ENCODE peak calls at places on chromosomes 1 and 21, in eight cellular contexts. One of them, this sample, is unnamed.

GRCh38 chr1:177898377-177898648 is 71.5 kb downstream of the SEC16B start:
- DNase-seq in aorta: no peak
- DNase-seq in stimulated activated CD8-positive, alpha-beta memory T cell treated with anti-CD3 and anti-CD28 coated beads, Interleukin-15, amount 100 ng/mL, for 4 hours: no peak
- DNase-seq in Ammon's horn: no peak
- DNase-seq in cardiac fibroblast: no peak
- DNase-seq in progenitor cell of endocrine pancreas: no peak
- DNase-seq in NCI-H1436 treated with DMSO at 0.1 percent for 48 hours: no peak
- DNase-seq in AG08395: no peak
- DNase-seq in this sample: peak

GRCh38 chr1:50110084-50110615 is 1.4 kb downstream of the ELAVL4 start:
- DNase-seq in aorta: no peak
- DNase-seq in stimulated activated CD8-positive, alpha-beta memory T cell treated with anti-CD3 and anti-CD28 coated beads, Interleukin-15, amount 100 ng/mL, for 4 hours: no peak
- DNase-seq in Ammon's horn: peak
- DNase-seq in cardiac fibroblast: no peak
- DNase-seq in progenitor cell of endocrine pancreas: no peak
- DNase-seq in NCI-H1436 treated with DMSO at 0.1 percent for 48 hours: no peak
- DNase-seq in AG08395: no peak
- DNase-seq in this sample: no peak

GRCh38 chr1:173161510-173162221 is 45.5 kb downstream of the TNFSF4 start:
- DNase-seq in aorta: no peak
- DNase-seq in stimulated activated CD8-positive, alpha-beta memory T cell treated with anti-CD3 and anti-CD28 coated beads, Interleukin-15, amount 100 ng/mL, for 4 hours: no peak
- DNase-seq in Ammon's horn: no peak
- DNase-seq in cardiac fibroblast: peak
- DNase-seq in progenitor cell of endocrine pancreas: no peak
- DNase-seq in NCI-H1436 treated with DMSO at 0.1 percent for 48 hours: no peak
- DNase-seq in AG08395: no peak
- DNase-seq in this sample: no peak

GRCh38 chr1:208868554-208868953 is 624.4 kb upstream of the PLXNA2 start:
- DNase-seq in aorta: no peak
- DNase-seq in stimulated activated CD8-positive, alpha-beta memory T cell treated with anti-CD3 and anti-CD28 coated beads, Interleukin-15, amount 100 ng/mL, for 4 hours: no peak
- DNase-seq in Ammon's horn: no peak
- DNase-seq in cardiac fibroblast: peak
- DNase-seq in progenitor cell of endocrine pancreas: no peak
- DNase-seq in NCI-H1436 treated with DMSO at 0.1 percent for 48 hours: no peak
- DNase-seq in AG08395: peak
- DNase-seq in this sample: no peak

GRCh38 chr21:29300547-29301138 is 1.9 kb downstream of the BACH1 start:
- DNase-seq in aorta: no peak
- DNase-seq in stimulated activated CD8-positive, alpha-beta memory T cell treated with anti-CD3 and anti-CD28 coated beads, Interleukin-15, amount 100 ng/mL, for 4 hours: no peak
- DNase-seq in Ammon's horn: no peak
- DNase-seq in cardiac fibroblast: peak
- DNase-seq in progenitor cell of endocrine pancreas: no peak
- DNase-seq in NCI-H1436 treated with DMSO at 0.1 percent for 48 hours: no peak
- DNase-seq in AG08395: no peak
- DNase-seq in this sample: no peak

GRCh38 chr1:119815361-119815760 is 4.1 kb upstream of the REG4 start:
- DNase-seq in aorta: no peak
- DNase-seq in stimulated activated CD8-positive, alpha-beta memory T cell treated with anti-CD3 and anti-CD28 coated beads, Interleukin-15, amount 100 ng/mL, for 4 hours: no peak
- DNase-seq in Ammon's horn: no peak
- DNase-seq in cardiac fibroblast: no peak
- DNase-seq in progenitor cell of endocrine pancreas: no peak
- DNase-seq in NCI-H1436 treated with DMSO at 0.1 percent for 48 hours: no peak
- DNase-seq in AG08395: no peak
- DNase-seq in this sample: no peak

GRCh38 chr1:43722825-43723224 is 15.5 kb downstream of the ST3GAL3 start:
- DNase-seq in aorta: no peak
- DNase-seq in stimulated activated CD8-positive, alpha-beta memory T cell treated with anti-CD3 and anti-CD28 coated beads, Interleukin-15, amount 100 ng/mL, for 4 hours: no peak
- DNase-seq in Ammon's horn: no peak
- DNase-seq in cardiac fibroblast: no peak
- DNase-seq in progenitor cell of endocrine pancreas: no peak
- DNase-seq in NCI-H1436 treated with DMSO at 0.1 percent for 48 hours: no peak
- DNase-seq in AG08395: no peak
- DNase-seq in this sample: no peak

GRCh38 chr1:56098956-56099355 is 480.4 kb downstream of the PLPP3 start:
- DNase-seq in aorta: no peak
- DNase-seq in stimulated activated CD8-positive, alpha-beta memory T cell treated with anti-CD3 and anti-CD28 coated beads, Interleukin-15, amount 100 ng/mL, for 4 hours: no peak
- DNase-seq in Ammon's horn: no peak
- DNase-seq in cardiac fibroblast: peak
- DNase-seq in progenitor cell of endocrine pancreas: no peak
- DNase-seq in NCI-H1436 treated with DMSO at 0.1 percent for 48 hours: no peak
- DNase-seq in AG08395: peak
- DNase-seq in this sample: no peak

GRCh38 chr21:42489006-42489563 is 6.9 kb downstream of the RSPH1 start:
- DNase-seq in aorta: no peak
- DNase-seq in stimulated activated CD8-positive, alpha-beta memory T cell treated with anti-CD3 and anti-CD28 coated beads, Interleukin-15, amount 100 ng/mL, for 4 hours: no peak
- DNase-seq in Ammon's horn: no peak
- DNase-seq in cardiac fibroblast: no peak
- DNase-seq in progenitor cell of endocrine pancreas: no peak
- DNase-seq in NCI-H1436 treated with DMSO at 0.1 percent for 48 hours: no peak
- DNase-seq in AG08395: no peak
- DNase-seq in this sample: no peak

GRCh38 chr1:85102479-85102878 is 54.2 kb upstream of the MCOLN3 start:
- DNase-seq in aorta: no peak
- DNase-seq in stimulated activated CD8-positive, alpha-beta memory T cell treated with anti-CD3 and anti-CD28 coated beads, Interleukin-15, amount 100 ng/mL, for 4 hours: no peak
- DNase-seq in Ammon's horn: no peak
- DNase-seq in cardiac fibroblast: no peak
- DNase-seq in progenitor cell of endocrine pancreas: no peak
- DNase-seq in NCI-H1436 treated with DMSO at 0.1 percent for 48 hours: no peak
- DNase-seq in AG08395: no peak
- DNase-seq in this sample: no peak

GRCh38 chr1:202255343-202255742 is 61.7 kb downstream of the LGR6 start:
- DNase-seq in aorta: no peak
- DNase-seq in stimulated activated CD8-positive, alpha-beta memory T cell treated with anti-CD3 and anti-CD28 coated beads, Interleukin-15, amount 100 ng/mL, for 4 hours: no peak
- DNase-seq in Ammon's horn: no peak
- DNase-seq in cardiac fibroblast: no peak
- DNase-seq in progenitor cell of endocrine pancreas: no peak
- DNase-seq in NCI-H1436 treated with DMSO at 0.1 percent for 48 hours: no peak
- DNase-seq in AG08395: no peak
- DNase-seq in this sample: no peak

GRCh38 chr21:37475186-37475868 is 108.8 kb downstream of the DYRK1A start:
- DNase-seq in aorta: no peak
- DNase-seq in stimulated activated CD8-positive, alpha-beta memory T cell treated with anti-CD3 and anti-CD28 coated beads, Interleukin-15, amount 100 ng/mL, for 4 hours: no peak
- DNase-seq in Ammon's horn: no peak
- DNase-seq in cardiac fibroblast: peak
- DNase-seq in progenitor cell of endocrine pancreas: no peak
- DNase-seq in NCI-H1436 treated with DMSO at 0.1 percent for 48 hours: no peak
- DNase-seq in AG08395: no peak
- DNase-seq in this sample: no peak